ENCODE peak calls at places on chromosomes 4 and X, in four cellular contexts. Z is HCT116, I is Right ventricle myocardium superior, B is dorsolateral prefrontal cortex. R is an unnamed sample.

GRCh38 chrX:1012678-1013300 is 199.7 kb downstream of the CRLF2 start:
- DNase-seq in B (no peak), I (no peak), Z (no peak), R (no peak)

GRCh38 chrX:1749499-1749898 is 134.6 kb downstream of the ASMT start:
- DNase-seq in I (no peak), Z (no peak), B (no peak), R (no peak)

GRCh38 chr4:945274-946102 is 13.2 kb downstream of the TMEM175 start:
- DNase-seq in I (no peak), B (no peak), Z (no peak), R (no peak)

GRCh38 chrX:8726031-8726652 is 5.8 kb downstream of the ANOS1 start:
- DNase-seq in I (no peak), B (no peak), Z (no peak), R (no peak)

GRCh38 chrX:131728295-131729145 is 184.6 kb downstream of the OR13H1 start:
- DNase-seq in Z (no peak), B (peak; percentile 71), I (no peak), R (no peak)

GRCh38 chrX:53287493-53288138 is 6.2 kb upstream of the IQSEC2 start:
- DNase-seq in B (no peak), I (peak; percentile 81), Z (peak; percentile 22), R (peak; percentile 5)

GRCh38 chrX:55011294-55011693 is 11.1 kb downstream of the APEX2 start:
- DNase-seq in I (no peak), B (no peak), Z (no peak), R (no peak)

GRCh38 chr4:163161536-163162205 is 5.0 kb downstream of the NAF1 start:
- DNase-seq in I (no peak), B (no peak), Z (no peak), R (no peak)

GRCh38 chr4:131644619-131645018 is 1504.5 kb upstream of the PCDH10 start:
- DNase-seq in Z (peak; percentile 35), I (no peak), B (no peak), R (no peak)

GRCh38 chrX:111360839-111361238 is 51.2 kb downstream of the DCX start:
- DNase-seq in B (no peak), Z (no peak), I (no peak), R (no peak)

R was measured in nucleus accumbens.